ENCODE peak calls at places on chromosomes 4 and X, in four cellular contexts. One of them, this sample, is unnamed.

GRCh38 chr4:146029147-146029546 is 90.5 kb upstream of the ZNF827 start:
- DNase-seq in kidney: no peak
- DNase-seq in keratinocyte: no peak
- DNase-seq in stomach: no peak
- DNase-seq in this sample: no peak

GRCh38 chr4:40843696-40844095 is 93.9 kb downstream of the NSUN7 start:
- DNase-seq in kidney: no peak
- DNase-seq in keratinocyte: no peak
- DNase-seq in stomach: no peak
- DNase-seq in this sample: no peak

GRCh38 chr4:6473264-6474052 is 1.0 kb upstream of the PPP2R2C start:
- DNase-seq in kidney: no peak
- DNase-seq in stomach: no peak
- DNase-seq in keratinocyte: no peak
- DNase-seq in this sample: no peak

GRCh38 chr4:103011378-103012025 is 8.0 kb downstream of the SLC9B1 start:
- DNase-seq in keratinocyte: peak; percentile 74
- DNase-seq in stomach: peak; percentile 75
- DNase-seq in kidney: peak; percentile 57
- DNase-seq in this sample: peak; percentile 56

GRCh38 chr4:147866532-147867271 is 134.8 kb downstream of the ARHGAP10 start:
- DNase-seq in keratinocyte: peak; percentile 62
- DNase-seq in kidney: peak; percentile 95
- DNase-seq in stomach: peak; percentile 96
- DNase-seq in this sample: peak; percentile 92

GRCh38 chrX:3362956-3363355 is 16.5 kb upstream of the MXRA5 start:
- DNase-seq in stomach: no peak
- DNase-seq in kidney: no peak
- DNase-seq in keratinocyte: peak; percentile 54
- DNase-seq in this sample: no peak

GRCh38 chrX:104270916-104271512 is 16.3 kb upstream of the ESX1 start:
- DNase-seq in kidney: no peak
- DNase-seq in keratinocyte: peak; percentile 9
- DNase-seq in stomach: no peak
- DNase-seq in this sample: no peak

GRCh38 chrX:41688835-41689234 is at the start of gene GPR34:
- DNase-seq in keratinocyte: no peak
- DNase-seq in kidney: no peak
- DNase-seq in stomach: no peak
- DNase-seq in this sample: no peak

GRCh38 chr4:15677507-15677988 is 4.1 kb upstream of the FAM200B start:
- DNase-seq in stomach: peak; percentile 36
- DNase-seq in kidney: no peak
- DNase-seq in keratinocyte: peak; percentile 91
- DNase-seq in this sample: no peak

GRCh38 chrX:13428055-13428786 is 108.4 kb upstream of the ATXN3L start:
- DNase-seq in keratinocyte: peak; percentile 56
- DNase-seq in stomach: no peak
- DNase-seq in kidney: no peak
- DNase-seq in this sample: no peak

DNA sequence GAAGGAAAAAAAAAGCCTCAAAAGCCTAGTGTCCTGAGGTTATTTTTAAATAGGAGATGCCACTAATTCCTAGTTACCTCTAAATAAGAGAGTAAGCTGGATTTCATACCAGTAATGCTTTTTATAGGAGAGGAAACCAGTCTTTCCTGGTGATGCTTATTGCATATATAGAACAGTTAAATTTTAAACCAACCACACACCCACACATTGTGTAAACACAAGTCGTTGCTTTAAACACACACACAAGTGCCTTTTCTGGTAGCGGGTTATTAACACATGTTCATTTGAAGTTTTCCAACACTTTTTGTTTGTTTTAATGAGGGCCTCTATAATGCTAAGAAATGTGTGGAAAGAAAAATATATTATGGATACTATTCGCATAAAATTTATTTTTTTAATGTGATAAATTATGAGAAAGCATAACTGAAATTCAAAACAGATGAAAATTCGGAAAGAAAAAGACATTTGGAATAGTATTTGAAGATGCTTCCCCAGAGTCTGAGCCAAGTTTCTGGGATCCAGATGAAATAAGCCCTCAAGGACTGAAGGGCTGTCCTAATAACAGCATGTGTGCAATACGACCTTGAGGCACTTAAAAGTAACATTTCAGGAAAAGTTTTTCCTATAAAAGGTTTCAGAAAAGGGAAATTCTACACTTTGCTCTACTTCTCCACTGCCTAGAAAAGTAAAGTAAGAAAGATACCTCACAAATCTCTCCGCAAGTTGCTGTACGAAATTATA is 2.0 kb downstream of the ANTXR2 start:
- DNase-seq in stomach: no peak
- DNase-seq in keratinocyte: no peak
- DNase-seq in kidney: no peak
- DNase-seq in this sample: no peak
- H3K4me1 ChIP-seq in stomach: peaks cover 59% of the 10 kb centered on the region
- H3K4me1 ChIP-seq in keratinocyte: peaks cover 40% of the 10 kb centered on the region
- H3K4me1 ChIP-seq in kidney: no peaks in the 10 kb centered on the region
- H3K4me1 ChIP-seq in this sample: peaks cover 16% of the 10 kb centered on the region

GRCh38 chr4:124708517-124709300 is 3.8 kb downstream of the ANKRD50 start:
- DNase-seq in kidney: no peak
- DNase-seq in stomach: no peak
- DNase-seq in keratinocyte: no peak
- DNase-seq in this sample: no peak

GRCh38 chr4:124703154-124703553 is 9.4 kb downstream of the ANKRD50 start:
- DNase-seq in keratinocyte: no peak
- DNase-seq in stomach: no peak
- DNase-seq in kidney: no peak
- DNase-seq in this sample: no peak

GRCh38 chr4:124710253-124710849 is 2.2 kb downstream of the ANKRD50 start:
- DNase-seq in stomach: no peak
- DNase-seq in keratinocyte: no peak
- DNase-seq in kidney: no peak
- DNase-seq in this sample: no peak

GRCh38 chr4:124710911-124711310 is 1.6 kb downstream of the ANKRD50 start:
- DNase-seq in kidney: no peak
- DNase-seq in keratinocyte: no peak
- DNase-seq in stomach: peak; percentile 31
- DNase-seq in this sample: no peak

DNA sequence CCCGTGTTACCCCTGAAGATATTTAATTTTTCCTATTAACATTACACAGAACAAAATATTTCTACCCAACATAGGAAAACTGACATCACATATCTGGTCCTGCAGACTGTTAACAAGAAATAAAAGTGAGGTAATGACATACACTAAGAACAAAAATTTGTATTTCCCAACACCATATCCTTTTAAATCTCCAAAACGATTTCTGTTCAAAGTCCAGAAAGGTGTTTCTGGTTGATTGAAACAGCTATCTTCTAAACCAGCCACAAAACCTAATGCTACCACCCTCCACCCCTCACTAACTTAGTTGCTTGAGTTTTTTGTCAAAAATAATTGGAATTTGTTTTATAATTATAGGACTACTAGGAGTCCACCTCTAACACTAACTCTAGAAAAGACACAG is 7.1 kb downstream of the ANKRD50 start:
- DNase-seq in stomach: no peak
- DNase-seq in kidney: no peak
- DNase-seq in keratinocyte: no peak
- DNase-seq in this sample: no peak
- H3K36me3 ChIP-seq in stomach: peaks cover 8% of the 10 kb centered on the region
- H3K36me3 ChIP-seq in kidney: no peaks in the 10 kb centered on the region
- H3K36me3 ChIP-seq in keratinocyte: peaks cover 12% of the 10 kb centered on the region
- H3K36me3 ChIP-seq in this sample: peaks cover 3% of the 10 kb centered on the region

DNA sequence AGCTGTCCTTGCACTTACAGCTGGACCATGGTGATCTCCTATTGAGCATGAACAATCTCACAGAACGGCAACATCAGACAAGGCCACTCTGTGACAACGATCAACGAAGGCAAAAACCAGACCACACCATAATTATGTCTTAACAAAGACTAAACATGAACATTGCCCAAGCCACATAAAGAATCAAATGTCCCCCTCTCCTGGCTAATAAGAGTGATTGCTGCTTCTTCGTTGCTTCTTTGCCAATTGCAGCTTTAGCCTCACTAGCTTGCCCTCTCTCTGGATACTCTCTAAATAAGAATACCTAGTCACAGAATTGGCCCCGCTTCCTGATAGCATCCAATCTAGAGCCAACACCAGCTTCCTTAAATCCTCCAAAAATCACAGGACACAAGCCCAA is 41.5 kb upstream of the PGRMC1 start:
- DNase-seq in kidney: no peak
- DNase-seq in keratinocyte: no peak
- DNase-seq in stomach: no peak
- DNase-seq in this sample: no peak
- TF ChIP-seq CTCF in kidney: no peak
- TF ChIP-seq CTCF in keratinocyte: no peak
- TF ChIP-seq CTCF in stomach: no peak
- TF ChIP-seq CTCF in this sample: no peak

GRCh38 chr4:48130100-48130499 is 4.0 kb downstream of the TXK start:
- DNase-seq in kidney: no peak
- DNase-seq in stomach: no peak
- DNase-seq in keratinocyte: no peak
- DNase-seq in this sample: no peak

GRCh38 chr4:48127231-48127881 is 6.7 kb downstream of the TXK start:
- DNase-seq in stomach: no peak
- DNase-seq in kidney: no peak
- DNase-seq in keratinocyte: no peak
- DNase-seq in this sample: no peak

GRCh38 chr4:48129307-48130014 is 4.6 kb downstream of the TXK start:
- DNase-seq in stomach: no peak
- DNase-seq in keratinocyte: no peak
- DNase-seq in kidney: no peak
- DNase-seq in this sample: no peak

GRCh38 chr4:48126621-48127020 is 7.4 kb downstream of the TXK start:
- DNase-seq in stomach: no peak
- DNase-seq in kidney: no peak
- DNase-seq in keratinocyte: no peak
- DNase-seq in this sample: no peak

GRCh38 chr4:48127882-48128394 is 6.1 kb downstream of the TXK start:
- DNase-seq in kidney: no peak
- DNase-seq in keratinocyte: peak; percentile 56
- DNase-seq in stomach: peak; percentile 57
- DNase-seq in this sample: peak; percentile 45
- H3K4me1 ChIP-seq in kidney: peaks cover 7% of the 10 kb centered on the region
- H3K4me1 ChIP-seq in keratinocyte: peaks cover 15% of the 10 kb centered on the region
- H3K4me1 ChIP-seq in stomach: peaks cover 29% of the 10 kb centered on the region
- H3K4me1 ChIP-seq in this sample: no peaks in the 10 kb centered on the region

DNA sequence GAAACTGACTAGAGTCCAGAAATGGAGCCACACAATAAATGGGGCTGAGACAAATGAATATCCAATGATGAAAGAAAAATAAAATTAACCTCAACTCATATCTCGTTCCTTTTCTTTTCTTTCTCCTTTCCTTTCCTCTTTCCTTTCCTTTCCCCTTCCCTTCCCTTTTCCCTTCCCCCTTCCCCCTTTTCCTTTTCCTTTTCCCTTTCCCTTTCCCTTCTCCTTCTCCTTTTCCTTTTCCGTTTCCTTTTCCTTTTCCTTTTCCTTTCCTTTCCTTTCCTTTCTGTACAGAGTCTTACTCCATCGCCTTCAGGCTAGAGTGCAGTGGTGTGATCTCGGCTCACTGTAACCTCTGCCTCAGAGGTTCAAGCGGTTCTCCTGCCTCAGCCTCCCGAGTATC is 146.3 kb downstream of the RTL9 start:
- DNase-seq in kidney: no peak
- DNase-seq in stomach: no peak
- DNase-seq in keratinocyte: no peak
- DNase-seq in this sample: no peak
- H3K36me3 ChIP-seq in kidney: no peaks in the 10 kb centered on the region
- H3K36me3 ChIP-seq in stomach: no peaks in the 10 kb centered on the region
- H3K36me3 ChIP-seq in keratinocyte: no peaks in the 10 kb centered on the region
- H3K36me3 ChIP-seq in this sample: no peaks in the 10 kb centered on the region

DNA sequence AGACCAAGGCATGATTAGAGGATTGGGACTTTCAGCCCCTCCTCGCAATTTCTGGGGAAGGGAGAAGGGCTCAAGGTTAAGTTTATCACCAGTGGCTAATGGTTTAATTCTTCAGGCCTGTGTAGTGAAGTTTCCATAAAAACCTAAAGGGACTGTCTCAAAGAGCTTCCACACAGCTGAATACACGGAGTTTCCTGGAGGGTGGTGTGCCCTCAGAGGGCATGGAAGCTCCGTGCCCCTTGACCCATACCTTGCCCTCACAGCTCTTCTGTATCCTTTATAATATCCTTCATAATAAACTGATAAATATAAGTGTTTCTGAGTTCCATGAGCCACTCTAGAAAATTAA is 66.6 kb upstream of the DDX60 start:
- DNase-seq in kidney: no peak
- DNase-seq in stomach: no peak
- DNase-seq in keratinocyte: no peak
- DNase-seq in this sample: no peak
- TF ChIP-seq CTCF in kidney: no peak
- TF ChIP-seq CTCF in stomach: no peak
- TF ChIP-seq CTCF in keratinocyte: no peak
- TF ChIP-seq CTCF in this sample: no peak

DNA sequence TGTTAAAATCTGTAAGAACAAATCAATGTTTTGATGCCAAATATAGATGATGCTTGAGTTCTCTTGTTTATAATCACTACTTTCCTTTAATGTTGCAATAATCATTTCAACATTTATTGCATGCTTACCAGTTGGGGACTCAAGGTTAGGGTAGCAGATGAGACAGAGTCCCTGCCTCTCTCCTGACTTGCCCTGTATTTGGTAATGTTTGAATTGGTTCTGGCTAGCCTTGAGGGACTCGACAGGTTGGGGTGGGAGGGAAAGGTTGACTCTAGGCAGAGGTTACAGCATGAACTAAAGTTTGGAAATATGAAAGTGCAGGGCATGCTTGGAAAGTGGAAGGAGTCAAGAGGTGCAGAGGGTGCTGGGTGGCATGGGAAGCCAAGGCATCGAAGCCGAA is 2.0 kb downstream of the SEC24B start:
- DNase-seq in stomach: no peak
- DNase-seq in kidney: no peak
- DNase-seq in keratinocyte: no peak
- DNase-seq in this sample: no peak
- H3K4me1 ChIP-seq in stomach: peaks cover 76% of the 10 kb centered on the region
- H3K4me1 ChIP-seq in kidney: peaks cover 16% of the 10 kb centered on the region
- H3K4me1 ChIP-seq in keratinocyte: peaks cover 36% of the 10 kb centered on the region
- H3K4me1 ChIP-seq in this sample: peaks cover 11% of the 10 kb centered on the region

GRCh38 chr4:158656439-158656838 is 15.2 kb downstream of the C4orf46 start:
- DNase-seq in kidney: no peak
- DNase-seq in keratinocyte: no peak
- DNase-seq in stomach: no peak
- DNase-seq in this sample: no peak
- H3K36me3 ChIP-seq in kidney: no peaks in the 10 kb centered on the region
- H3K36me3 ChIP-seq in keratinocyte: no peaks in the 10 kb centered on the region
- H3K36me3 ChIP-seq in stomach: no peaks in the 10 kb centered on the region
- H3K36me3 ChIP-seq in this sample: no peaks in the 10 kb centered on the region

This sample was measured in lung.